ENCODE peak calls at places on chromosomes 12 and 14, in seven cellular contexts. M is astrocyte of the spinal cord, P is A673, Q is neural progenitor cell, W is AG04450, D is tibial nerve, E is stomach. B is an unnamed sample.

GRCh38 chr12:47825239-47825639 is 5.5 kb upstream of the HDAC7 start:
- DNase-seq in M (no peak), P (no peak), Q (no peak), W (no peak), D (no peak), E (peak; percentile 67), B (peak; percentile 74)

GRCh38 chr14:90891326-90891725 is 75.1 kb upstream of the TTC7B start:
- DNase-seq in M (no peak), P (no peak), Q (no peak), W (no peak), D (no peak), E (no peak), B (no peak)

GRCh38 chr12:63931703-63932102 is 87.2 kb downstream of the SRGAP1 start:
- DNase-seq in M (no peak), P (no peak), Q (no peak), W (no peak), D (no peak), E (no peak), B (no peak)

GRCh38 chr14:73741876-73742519 is 27.8 kb upstream of the PNMA1 start:
- DNase-seq in M (peak; percentile 20), P (peak; percentile 79), Q (no peak), W (no peak), D (no peak), E (no peak), B (no peak)

GRCh38 chr14:23056956-23057756 is at the start of gene CDH24:
- DNase-seq in M (peak; percentile 68), P (peak; percentile 91), Q (peak; percentile 94), W (no peak), D (peak; percentile 48), E (peak; percentile 80), B (no peak)

GRCh38 chr12:7581609-7582008 is 78.0 kb upstream of the CD163 start:
- DNase-seq in M (no peak), P (no peak), Q (no peak), W (no peak), D (no peak), E (no peak), B (no peak)

GRCh38 chr12:27193106-27193505 is 51.0 kb upstream of the STK38L start:
- DNase-seq in M (peak; percentile 90), P (no peak), Q (no peak), W (peak; percentile 65), D (no peak), E (no peak), B (no peak)

GRCh38 chr12:6195665-6196535 is 4.3 kb upstream of the CD9 start:
- DNase-seq in M (peak; percentile 77), P (peak; percentile 78), Q (peak; percentile 86), W (peak; percentile 68), D (peak; percentile 97), E (peak; percentile 91), B (peak; percentile 86)

GRCh38 chr14:94481468-94482131 is 5.6 kb upstream of the SERPINA9 start:
- DNase-seq in M (peak; percentile 32), P (no peak), Q (no peak), W (no peak), D (no peak), E (no peak), B (no peak)

GRCh38 chr14:51562816-51563215 is 88.9 kb upstream of the FRMD6 start:
- DNase-seq in M (peak; percentile 38), P (no peak), Q (no peak), W (no peak), D (no peak), E (no peak), B (no peak)

GRCh38 chr14:51561141-51561540 is 90.6 kb upstream of the FRMD6 start:
- DNase-seq in M (no peak), P (no peak), Q (peak; percentile 47), W (no peak), D (no peak), E (no peak), B (no peak)

GRCh38 chr14:51564460-51564859 is 87.2 kb upstream of the FRMD6 start:
- DNase-seq in M (no peak), P (no peak), Q (no peak), W (no peak), D (no peak), E (no peak), B (no peak)

GRCh38 chr14:51564986-51565604 is 86.6 kb upstream of the FRMD6 start:
- DNase-seq in M (no peak), P (no peak), Q (peak; percentile 9), W (no peak), D (no peak), E (no peak), B (no peak)

DNA sequence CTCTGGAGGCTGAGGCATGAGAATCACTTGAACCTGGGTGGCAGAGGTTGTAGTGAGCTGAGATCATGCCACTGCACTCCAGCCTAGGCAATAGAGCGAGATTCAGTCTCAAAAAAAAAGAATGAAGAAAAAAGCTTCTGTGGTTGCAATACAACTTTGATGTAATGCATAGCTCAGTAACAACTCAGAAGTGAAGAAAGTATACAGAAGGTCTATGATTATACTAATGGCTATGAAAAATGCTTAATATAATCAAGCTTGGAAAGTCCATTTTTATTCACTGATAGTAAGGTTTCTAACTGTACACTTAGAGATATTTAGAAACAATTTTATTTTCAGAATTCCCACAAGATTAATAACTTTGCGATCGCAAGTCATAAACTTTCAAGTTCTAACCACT is 88.2 kb upstream of the FRMD6 start:
- DNase-seq in M (no peak), P (no peak), Q (no peak), W (no peak), D (no peak), E (no peak), B (no peak)
- TF ChIP-seq CTCF in M (no peak), P (no peak), Q (no peak), W (no peak), D (no peak), E (no peak), B (no peak)

DNA sequence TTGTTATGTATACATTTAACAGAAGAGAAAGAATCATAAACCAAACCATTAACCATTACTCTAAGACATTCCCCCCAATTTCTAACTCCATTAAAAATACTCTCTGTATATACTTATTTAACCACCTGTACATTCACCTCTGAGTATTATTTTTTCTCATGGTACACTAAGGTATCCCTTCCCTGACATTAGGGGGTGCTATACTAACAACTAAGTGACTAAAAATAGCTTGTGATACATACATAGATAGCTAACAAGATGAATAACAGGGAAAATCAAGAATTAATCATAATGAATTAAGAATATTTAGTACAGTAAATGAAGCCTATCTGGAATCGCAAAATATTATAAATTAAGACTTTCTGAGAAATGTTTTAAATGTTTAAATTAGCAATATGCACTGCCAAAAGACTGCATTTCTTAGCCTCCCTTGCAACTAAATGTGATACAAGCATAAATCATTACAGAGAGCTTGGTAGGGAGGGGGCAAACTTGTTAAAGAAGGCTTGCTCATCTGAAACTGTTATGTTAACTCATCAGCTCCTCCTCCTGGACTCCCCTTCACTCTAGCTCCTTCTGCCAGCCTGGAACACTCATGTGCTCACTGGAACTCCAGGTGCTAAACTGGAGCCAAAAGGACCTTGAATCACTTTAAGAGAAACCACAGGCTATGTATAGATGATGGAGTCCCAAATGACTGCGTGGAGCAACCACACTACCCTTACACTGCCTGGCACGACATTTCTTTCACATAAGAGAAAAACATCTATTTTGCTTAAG is 14.9 kb downstream of the C2CD5 start:
- DNase-seq in M (peak; percentile 39), P (peak; percentile 48), Q (peak; percentile 33), W (no peak), D (no peak), E (no peak), B (no peak)
- TF ChIP-seq CTCF in M (peak; percentile 18), P (peak; percentile 63), Q (peak; percentile 62), W (peak; percentile 46), D (peak; percentile 15), E (peak; percentile 36), B (peak; percentile 50)

GRCh38 chr14:66038214-66038977 is 447.8 kb upstream of the CCDC196 start:
- DNase-seq in M (no peak), P (peak; percentile 45), Q (no peak), W (no peak), D (peak; percentile 44), E (no peak), B (peak; percentile 3)
- TF ChIP-seq CTCF in M (no peak), P (peak; percentile 23), Q (no peak), W (no peak), D (no peak), E (no peak), B (no peak)

GRCh38 chr12:9111525-9111924 is 4.2 kb downstream of the A2M start:
- DNase-seq in M (no peak), P (no peak), Q (no peak), W (no peak), D (no peak), E (no peak), B (no peak)
- TF ChIP-seq CTCF in M (no peak), P (no peak), Q (no peak), W (no peak), D (no peak), E (no peak), B (no peak)

DNA sequence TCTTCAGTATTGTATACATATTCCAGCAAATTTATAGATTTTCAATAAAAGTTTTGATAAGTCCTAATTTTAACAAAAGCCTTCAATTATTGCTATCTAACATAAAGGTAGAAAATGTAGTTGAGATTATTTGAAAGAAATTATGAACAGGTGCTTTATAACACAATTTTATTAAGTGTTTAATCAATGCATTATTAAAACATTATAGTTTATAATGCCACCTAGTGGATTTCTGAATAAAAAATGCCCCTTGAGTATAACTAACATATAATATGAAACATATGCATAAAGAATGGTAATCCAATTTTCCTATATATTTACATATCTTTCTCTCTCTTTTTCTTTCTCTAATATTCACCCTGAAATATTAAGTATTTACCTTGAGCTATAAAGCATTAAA is 515.3 kb downstream of the SLC6A15 start:
- DNase-seq in M (peak; percentile 8), P (peak; percentile 11), Q (no peak), W (no peak), D (no peak), E (no peak), B (no peak)
- TF ChIP-seq CTCF in M (no peak), P (peak; percentile 51), Q (peak; percentile 7), W (peak; percentile 37), D (no peak), E (no peak), B (peak; percentile 15)

GRCh38 chr14:30607156-30607780 is 14.9 kb upstream of the SCFD1 start:
- DNase-seq in M (peak; percentile 58), P (no peak), Q (no peak), W (no peak), D (no peak), E (no peak), B (no peak)

GRCh38 chr14:30603402-30603801 is 18.7 kb upstream of the SCFD1 start:
- DNase-seq in M (no peak), P (no peak), Q (no peak), W (no peak), D (no peak), E (no peak), B (no peak)

GRCh38 chr14:30610719-30611388 is 11.3 kb upstream of the SCFD1 start:
- DNase-seq in M (peak; percentile 80), P (peak; percentile 72), Q (no peak), W (peak; percentile 47), D (peak; percentile 55), E (peak; percentile 60), B (peak; percentile 17)

GRCh38 chr14:30614155-30614554 is 8.0 kb upstream of the SCFD1 start:
- DNase-seq in M (no peak), P (no peak), Q (no peak), W (no peak), D (no peak), E (no peak), B (no peak)

GRCh38 chr14:30608533-30609006 is 13.5 kb upstream of the SCFD1 start:
- DNase-seq in M (peak; percentile 53), P (peak; percentile 23), Q (no peak), W (no peak), D (no peak), E (no peak), B (peak; percentile 25)
- TF ChIP-seq CTCF in M (peak; percentile 32), P (no peak), Q (no peak), W (peak; percentile 22), D (no peak), E (no peak), B (peak; percentile 18)

B was measured in retinal pigment epithelial cell.